ENCODE peak calls at places on chromosomes 7 and 10, in seven cellular contexts. W is transverse colon, E is HCT116, I is IMR-90, K is pancreas, R is tibial artery, O is PC-9. G is an unnamed sample.
A peak's percentile ranks its signal among the peaks of the same experiment; 100 is the strongest.

GRCh38 chr10:61836233-61836887 is 65.1 kb upstream of the ARID5B start:
- DNase-seq in R (no peak), E (no peak), W (no peak), O (no peak), I (no peak), K (no peak), G (no peak)

GRCh38 chr7:130369110-130369711 is 11.1 kb upstream of the CPA1 start:
- DNase-seq in I (peak; percentile 75), E (no peak), W (no peak), K (peak; percentile 43), R (no peak), O (no peak), G (no peak)

GRCh38 chr7:51351661-51352060 is 35.1 kb upstream of the COBL start:
- DNase-seq in K (no peak), O (no peak), R (no peak), I (no peak), E (no peak), W (no peak), G (no peak)

GRCh38 chr10:75079436-75080083 is 31.9 kb upstream of the SAMD8 start:
- DNase-seq in E (no peak), W (no peak), O (no peak), I (no peak), K (no peak), R (no peak), G (no peak)

GRCh38 chr10:32938554-32939061 is 19.4 kb downstream of the ITGB1 start:
- DNase-seq in R (no peak), E (no peak), O (no peak), K (peak; percentile 39), W (peak; percentile 39), I (no peak), G (no peak)

GRCh38 chr10:74006269-74006668 is 8.4 kb downstream of the VCL start:
- DNase-seq in R (no peak), I (no peak), W (no peak), E (no peak), K (no peak), O (no peak), G (no peak)

GRCh38 chr10:91566142-91566541 is 66.7 kb downstream of the PPP1R3C start:
- DNase-seq in R (no peak), E (no peak), W (no peak), I (no peak), O (no peak), K (no peak), G (no peak)

GRCh38 chr10:49083256-49083655 is 32.1 kb downstream of the VSTM4 start:
- DNase-seq in I (no peak), O (no peak), K (no peak), W (no peak), R (peak; percentile 54), E (no peak), G (no peak)

GRCh38 chr10:109934958-109935793 is 11.9 kb upstream of the XPNPEP1 start:
- DNase-seq in K (no peak), W (no peak), E (no peak), O (no peak), R (no peak), I (peak; percentile 83), G (no peak)

GRCh38 chr7:38374507-38374906 is 101.1 kb upstream of the TARP start:
- DNase-seq in R (peak; percentile 58), W (no peak), I (peak; percentile 34), K (no peak), E (no peak), O (no peak), G (no peak)

GRCh38 chr7:29397398-29397797 is 166.2 kb upstream of the PRR15 start:
- DNase-seq in I (no peak), W (no peak), E (no peak), O (no peak), K (no peak), R (no peak), G (no peak)

GRCh38 chr7:805261-805660 is 27.0 kb upstream of the SUN1 start:
- DNase-seq in E (no peak), O (no peak), K (no peak), R (no peak), I (no peak), W (peak; percentile 81), G (no peak)

GRCh38 chr7:3641556-3641955 is 340.5 kb downstream of the SDK1 start:
- DNase-seq in E (no peak), R (no peak), W (no peak), K (no peak), I (no peak), O (no peak), G (no peak)

GRCh38 chr7:69412331-69413146 is 185.7 kb upstream of the AUTS2 start:
- DNase-seq in I (no peak), W (peak; percentile 7), R (peak; percentile 46), E (no peak), K (no peak), O (no peak), G (peak; percentile 17)

GRCh38 chr10:103843045-103843444 is 12.3 kb downstream of the SH3PXD2A start:
- DNase-seq in O (no peak), K (no peak), E (no peak), R (no peak), I (no peak), W (no peak), G (no peak)

GRCh38 chr7:152366662-152367061 is 69.1 kb downstream of the KMT2C start:
- DNase-seq in E (no peak), R (no peak), W (peak; percentile 46), O (no peak), K (peak; percentile 19), I (no peak), G (no peak)

GRCh38 chr7:111223802-111224253 is 132.9 kb downstream of the LRRN3 start:
- DNase-seq in O (no peak), W (no peak), R (no peak), E (no peak), K (no peak), I (no peak), G (no peak)

GRCh38 chr10:71079761-71080380 is 132.5 kb upstream of the UNC5B start:
- DNase-seq in R (no peak), W (peak; percentile 4), E (no peak), K (no peak), O (no peak), I (no peak), G (no peak)

GRCh38 chr10:89347706-89348457 is 20.1 kb downstream of the IFIT3 start:
- DNase-seq in R (no peak), W (no peak), O (no peak), I (no peak), E (no peak), K (no peak), G (no peak)

GRCh38 chr7:98771519-98772241 is 98.1 kb downstream of the TMEM130 start:
- DNase-seq in W (peak; percentile 29), K (no peak), E (no peak), R (peak; percentile 48), O (no peak), I (peak; percentile 78), G (no peak)

GRCh38 chr10:70584941-70585544 is 17.5 kb downstream of the PRF1 start:
- DNase-seq in E (no peak), W (no peak), I (no peak), K (no peak), R (peak; percentile 12), O (no peak), G (no peak)

DNA sequence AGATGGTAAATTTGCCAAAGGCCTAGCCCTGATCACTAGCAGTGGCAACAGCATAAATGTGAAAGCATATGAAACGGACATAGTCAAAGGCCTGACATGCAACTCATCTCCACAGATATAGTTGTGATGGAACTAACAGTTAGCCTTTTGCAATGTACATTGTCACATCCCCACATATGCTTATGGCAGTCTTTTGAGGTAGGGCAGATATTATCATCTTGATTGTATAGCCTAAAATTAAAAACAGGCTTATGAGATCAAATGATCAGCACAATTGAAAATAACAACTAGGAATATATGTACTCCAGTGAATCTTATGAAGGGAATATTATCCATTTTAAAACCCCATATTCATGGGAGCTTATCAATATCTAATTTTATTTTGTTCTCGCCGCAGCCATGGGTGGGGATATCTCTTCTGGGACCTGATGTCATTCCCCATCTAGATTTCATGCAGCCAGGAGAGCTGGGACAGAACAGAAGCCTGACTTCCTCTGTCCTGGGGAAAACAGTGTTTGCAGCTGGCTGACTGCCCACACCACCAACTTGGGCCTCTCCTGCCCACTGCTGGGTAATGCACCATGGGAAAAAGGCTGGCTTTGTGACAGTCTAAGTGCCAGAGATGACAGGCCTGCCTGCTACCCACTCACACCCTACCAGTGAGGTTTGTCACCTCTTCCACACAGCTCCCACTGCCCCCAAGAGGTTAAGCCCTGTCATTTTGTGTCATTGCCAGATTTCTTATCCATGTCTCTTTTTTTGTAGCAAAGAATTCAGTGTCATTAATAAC is 180.2 kb upstream of the FZD1 start:
- DNase-seq in E (no peak), K (peak; percentile 16), O (no peak), R (peak; percentile 60), I (no peak), W (peak; percentile 8), G (peak; percentile 64)
- TF ChIP-seq CTCF in E (no peak), K (no peak), O (no peak), R (no peak), I (no peak), W (no peak), G (no peak)

GRCh38 chr10:106519376-106520035 is 645.0 kb downstream of the SORCS1 start:
- DNase-seq in I (peak; percentile 18), O (no peak), E (no peak), R (no peak), W (no peak), K (no peak), G (no peak)
- H3K27ac ChIP-seq in I (no peak overlapping the region), O (no peak overlapping the region), E (no peak overlapping the region), R (no peak overlapping the region), W (no peak overlapping the region), K (no peak overlapping the region), G (no peak overlapping the region)

DNA sequence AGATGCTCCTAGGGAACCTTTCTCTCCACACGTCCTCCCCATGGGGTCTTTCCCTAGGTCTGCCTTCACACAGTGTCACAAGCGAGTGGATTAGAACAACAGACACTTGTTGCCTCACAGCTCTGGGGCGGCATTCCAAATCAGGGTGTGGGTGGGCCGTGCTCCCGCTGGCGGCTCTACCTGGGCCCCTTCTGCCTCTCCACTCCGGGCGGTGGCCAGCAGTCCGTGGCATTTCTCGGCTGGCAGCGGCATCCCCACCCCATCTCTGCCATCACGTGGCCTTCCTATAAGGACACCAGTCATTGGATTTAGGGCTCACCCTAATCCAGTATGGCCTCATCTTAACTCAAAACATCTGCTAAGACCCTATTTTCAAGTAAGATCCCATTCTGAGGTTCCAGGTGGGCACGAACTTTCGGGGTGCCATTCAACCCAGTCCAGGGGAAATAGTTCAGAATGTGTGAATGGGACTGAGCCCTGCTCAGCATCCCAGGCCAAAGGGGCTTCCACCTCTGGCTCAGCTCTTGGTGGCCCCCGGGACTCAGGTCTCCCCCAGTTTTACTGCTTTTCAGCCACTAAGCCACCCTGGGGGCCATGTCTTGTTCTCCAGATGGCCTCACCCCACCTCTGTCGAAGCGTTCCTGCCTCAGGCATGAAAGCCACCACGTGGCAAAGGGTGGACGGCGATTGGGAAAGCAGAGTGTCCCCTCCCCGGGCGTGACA is 349.9 kb downstream of the GLRX3 start:
- DNase-seq in E (no peak), O (no peak), K (no peak), W (no peak), I (no peak), R (no peak), G (no peak)
- H3K9me3 ChIP-seq in E (no peaks in the 10 kb centered on the region), O (no peaks in the 10 kb centered on the region), K (no peaks in the 10 kb centered on the region), W (no peaks in the 10 kb centered on the region), I (peaks cover 48% of the 10 kb centered on the region), R (no peaks in the 10 kb centered on the region), G (no peaks in the 10 kb centered on the region)

DNA sequence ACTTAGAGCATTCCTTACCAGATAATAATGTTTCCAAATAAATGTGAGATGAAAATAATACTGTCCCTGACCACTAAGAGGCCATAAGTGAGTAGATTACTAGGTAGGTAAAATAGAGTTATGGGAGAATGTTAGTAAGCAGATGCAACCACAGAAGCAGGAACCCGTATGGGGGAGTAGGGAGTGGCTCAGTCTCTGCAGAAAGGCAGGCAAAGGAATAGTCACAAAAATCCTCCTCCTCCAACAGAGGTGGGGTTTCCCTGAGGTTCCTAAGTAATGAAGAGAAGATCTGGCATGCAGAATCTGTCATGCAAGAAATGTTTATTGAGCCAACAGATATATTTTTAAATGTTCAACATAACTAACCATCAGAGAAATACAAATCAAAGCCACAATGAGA is 9.0 kb upstream of the YAE1 start:
- DNase-seq in E (no peak), I (no peak), W (no peak), O (no peak), R (no peak), K (no peak), G (no peak)
- TF ChIP-seq CTCF in E (no peak), I (no peak), W (no peak), O (no peak), R (no peak), K (no peak), G (no peak)

G was measured in ascending aorta.